ENCODE peak calls at places on chromosome 7, in ten cellular contexts. F is astrocyte of the spinal cord, H is HFF-Myc, N is RWPE1, B is PC-3, C is coronary artery, G is colonic mucosa, Q is endodermal cell, I is IMR-90, V is OCI-LY7. Y is an unnamed sample.

GRCh38 chr7:150396426-150397375 is 17.6 kb downstream of the ZNF775 start:
- DNase-seq in Q (no peak), B (no peak), G (no peak), F (no peak), C (no peak), V (no peak), I (no peak), N (no peak), H (no peak), Y (no peak)

GRCh38 chr7:137913985-137914384 is 67.2 kb upstream of the DGKI start:
- DNase-seq in B (no peak), C (no peak), Q (no peak), V (no peak), N (no peak), I (no peak), G (no peak), H (no peak), F (no peak), Y (no peak)

GRCh38 chr7:88040694-88041093 is 106.6 kb downstream of the ADAM22 start:
- DNase-seq in B (peak; percentile 44), F (peak; percentile 64), H (no peak), V (no peak), Q (no peak), G (no peak), N (no peak), I (no peak), C (no peak), Y (no peak)

GRCh38 chr7:37516610-37517108 is 68.0 kb upstream of the ELMO1 start:
- DNase-seq in Q (no peak), V (no peak), G (no peak), C (no peak), F (no peak), N (no peak), B (no peak), I (no peak), H (no peak), Y (no peak)

GRCh38 chr7:68107968-68108367 is 1111.3 kb downstream of the TYW1 start:
- DNase-seq in H (no peak), F (peak; percentile 29), I (no peak), B (no peak), V (no peak), C (no peak), N (no peak), Q (no peak), G (no peak), Y (no peak)

GRCh38 chr7:101017099-101017777 is 2.6 kb upstream of the MUC17 start:
- DNase-seq in F (peak; percentile 63), G (peak; percentile 68), H (peak; percentile 73), Q (peak; percentile 87), B (peak; percentile 72), N (peak; percentile 91), V (peak; percentile 26), I (peak; percentile 84), C (no peak), Y (peak; percentile 90)

GRCh38 chr7:45978010-45978681 is 57.1 kb upstream of the IGFBP3 start:
- DNase-seq in I (peak; percentile 99), N (peak; percentile 95), V (no peak), F (peak; percentile 96), H (peak; percentile 83), G (peak; percentile 16), C (peak; percentile 79), B (peak; percentile 98), Q (peak; percentile 85), Y (peak; percentile 85)

GRCh38 chr7:144069511-144069910 is at the start of gene OR2A25:
- DNase-seq in C (no peak), F (no peak), I (no peak), B (no peak), N (no peak), V (no peak), Q (no peak), H (no peak), G (no peak), Y (no peak)

GRCh38 chr7:1810961-1811849 is 141.1 kb downstream of the ELFN1 start:
- DNase-seq in N (no peak), F (no peak), C (no peak), I (peak; percentile 13), B (no peak), H (peak; percentile 17), V (no peak), Q (no peak), G (no peak), Y (peak; percentile 69)

GRCh38 chr7:152177696-152178404 is 152.4 kb downstream of the GALNT11 start:
- DNase-seq in N (no peak), F (no peak), Q (no peak), G (no peak), H (no peak), C (no peak), V (no peak), B (no peak), I (peak; percentile 23), Y (no peak)

GRCh38 chr7:29311314-29311713 is 116.7 kb downstream of the CHN2 start:
- DNase-seq in N (no peak), Q (no peak), B (no peak), I (no peak), C (no peak), H (no peak), F (no peak), G (no peak), V (no peak), Y (no peak)

GRCh38 chr7:54664235-54665228 is 94.5 kb downstream of the SEC61G start:
- DNase-seq in C (no peak), F (peak; percentile 15), H (no peak), Q (peak; percentile 94), G (peak; percentile 65), V (peak; percentile 1), N (peak; percentile 79), I (peak; percentile 2), B (peak; percentile 69), Y (peak; percentile 85)

DNA sequence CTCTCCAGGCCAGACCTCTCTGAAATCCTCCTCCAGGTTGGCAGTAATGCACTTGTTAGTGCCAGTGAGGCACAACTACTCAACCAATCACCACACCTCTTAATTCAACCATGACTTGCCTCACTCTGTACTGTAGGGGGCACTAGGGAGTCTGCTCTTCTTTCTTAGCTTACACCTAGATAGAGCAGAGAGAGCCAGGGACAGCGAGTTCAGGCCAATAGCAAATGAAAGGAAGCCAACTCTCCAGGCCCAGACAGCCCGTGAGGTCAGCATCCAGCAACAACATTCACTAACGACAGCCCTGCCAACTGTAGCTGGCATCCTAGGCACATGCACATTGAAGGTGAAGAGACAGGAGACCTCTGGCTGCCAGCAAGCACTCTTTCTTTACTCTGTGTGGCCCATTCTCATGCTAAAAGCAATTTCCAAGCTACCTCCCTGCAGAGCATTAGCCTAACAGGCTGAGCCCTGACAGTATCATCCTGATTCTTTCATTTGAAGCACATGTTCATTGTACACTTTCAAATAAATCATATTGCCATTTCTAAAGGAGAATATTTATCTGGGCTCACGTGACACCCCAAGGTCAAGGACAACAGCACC is 136.3 kb downstream of the DPY19L1 start:
- DNase-seq in G (no peak), N (no peak), B (no peak), Q (peak; percentile 71), H (no peak), I (no peak), V (peak; percentile 1), F (no peak), C (no peak), Y (no peak)
- TF ChIP-seq CTCF in G (no peak), N (no peak), B (peak; percentile 39), Q (peak; percentile 71), H (peak; percentile 37), I (no peak), V (peak; percentile 59), F (peak; percentile 25), C (no peak), Y (peak; percentile 14)

GRCh38 chr7:83947260-83947659 is 247.3 kb downstream of the SEMA3A start:
- DNase-seq in G (no peak), H (no peak), I (no peak), N (no peak), V (peak; percentile 24), C (no peak), F (no peak), Q (peak; percentile 80), B (peak; percentile 48), Y (no peak)
- TF ChIP-seq CTCF in G (peak; percentile 16), H (peak; percentile 68), I (peak; percentile 12), N (peak; percentile 19), V (peak; percentile 77), C (no peak), F (peak; percentile 53), Q (peak; percentile 91), B (peak; percentile 78), Y (peak; percentile 43)

GRCh38 chr7:5424689-5425506 is 1.3 kb upstream of the TNRC18 start:
- DNase-seq in C (no peak), H (no peak), I (peak; percentile 33), Q (peak; percentile 72), B (peak; percentile 51), G (peak; percentile 65), F (peak; percentile 61), V (no peak), N (no peak), Y (no peak)

GRCh38 chr7:5421626-5422323 is 1.9 kb downstream of the TNRC18 start:
- DNase-seq in C (peak; percentile 83), N (no peak), I (peak; percentile 82), B (peak; percentile 69), G (peak; percentile 74), H (no peak), Q (peak; percentile 78), F (peak; percentile 82), V (no peak), Y (no peak)

GRCh38 chr7:5423844-5424688 is 432 bp upstream of the TNRC18 start:
- DNase-seq in F (peak; percentile 100), C (peak; percentile 98), G (peak; percentile 97), H (peak; percentile 98), Q (peak; percentile 99), N (peak; percentile 96), V (peak; percentile 87), B (peak; percentile 97), I (peak; percentile 99), Y (peak; percentile 99)

GRCh38 chr7:5422324-5423271 is 1.0 kb downstream of the TNRC18 start:
- DNase-seq in Q (peak; percentile 78), I (peak; percentile 24), C (no peak), F (peak; percentile 45), G (no peak), V (peak; percentile 41), H (no peak), N (no peak), B (peak; percentile 44), Y (no peak)

DNA sequence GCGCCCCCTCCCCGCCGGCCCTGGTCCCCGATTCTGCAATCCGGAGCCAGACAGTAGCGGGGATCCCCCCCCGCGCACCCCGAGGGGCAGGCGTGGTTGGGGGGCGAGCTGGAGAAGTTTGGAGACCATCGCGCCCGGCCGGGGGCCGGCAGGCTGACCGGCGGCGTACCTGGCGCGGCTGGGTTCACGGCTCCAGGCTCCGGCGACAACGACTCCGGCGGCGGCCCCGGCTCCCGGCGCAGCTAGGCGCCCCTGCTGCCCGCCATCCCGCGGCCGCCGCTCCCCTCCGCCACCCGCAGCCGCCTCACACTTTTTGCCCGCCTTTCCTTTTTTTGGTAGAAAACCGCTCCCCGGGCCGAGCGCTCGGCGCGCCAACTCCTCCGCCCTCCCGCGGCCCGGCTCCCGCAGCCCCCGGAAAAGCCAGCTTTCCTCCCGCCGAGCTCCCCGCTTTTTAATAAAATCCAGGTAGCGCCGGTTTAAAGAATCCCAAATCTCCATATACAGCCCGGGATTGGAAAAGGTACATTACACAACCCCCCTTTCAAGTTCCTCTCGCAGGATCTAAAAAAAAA is at the start of gene TNRC18:
- DNase-seq in F (no peak), Q (no peak), I (no peak), H (no peak), G (peak; percentile 33), B (no peak), V (peak; percentile 54), N (no peak), C (peak; percentile 79), Y (no peak)
- TF ChIP-seq CTCF in F (no peak), Q (no peak), I (no peak), H (no peak), G (no peak), B (no peak), V (no peak), N (no peak), C (no peak), Y (no peak)

GRCh38 chr7:141014523-141015395 is at the start of gene MRPS33:
- DNase-seq in G (peak; percentile 97), Q (peak; percentile 98), C (peak; percentile 94), H (peak; percentile 88), F (peak; percentile 96), I (peak; percentile 94), V (peak; percentile 97), B (peak; percentile 97), N (peak; percentile 98), Y (peak; percentile 97)
- TF ChIP-seq CTCF in G (peak; percentile 15), Q (peak; percentile 71), C (no peak), H (peak; percentile 60), F (peak; percentile 71), I (peak; percentile 87), V (peak; percentile 85), B (peak; percentile 77), N (peak; percentile 93), Y (peak; percentile 65)